ENCODE peak calls at places on chromosomes 16 and 17, in four cellular contexts. One of them, this sample, is unnamed.

GRCh38 chr17:57165754-57166153 is 80.7 kb downstream of the AKAP1 start:
- DNase-seq in substantia nigra: no peak
- DNase-seq in small intestine: no peak
- DNase-seq in Daoy: no peak
- DNase-seq in this sample: no peak

GRCh38 chr17:20302191-20302917 is 165.0 kb downstream of the LGALS9B start:
- DNase-seq in substantia nigra: no peak
- DNase-seq in small intestine: no peak
- DNase-seq in Daoy: no peak
- DNase-seq in this sample: no peak

GRCh38 chr17:70098030-70098429 is 23.0 kb downstream of the KCNJ16 start:
- DNase-seq in substantia nigra: no peak
- DNase-seq in small intestine: no peak
- DNase-seq in Daoy: no peak
- DNase-seq in this sample: no peak

GRCh38 chr17:42659079-42659931 is at the start of gene TUBG2:
- DNase-seq in substantia nigra: peak
- DNase-seq in small intestine: peak
- DNase-seq in Daoy: peak
- DNase-seq in this sample: peak

GRCh38 chr17:17071531-17072360 is 29.5 kb downstream of the MPRIP start:
- DNase-seq in substantia nigra: no peak
- DNase-seq in small intestine: no peak
- DNase-seq in Daoy: peak
- DNase-seq in this sample: no peak

GRCh38 chr17:14942511-14943185 is 322.5 kb downstream of the PMP22 start:
- DNase-seq in substantia nigra: no peak
- DNase-seq in small intestine: no peak
- DNase-seq in Daoy: peak
- DNase-seq in this sample: no peak

GRCh38 chr17:80991645-80992076 is at the start of gene CHMP6:
- DNase-seq in substantia nigra: peak
- DNase-seq in small intestine: peak
- DNase-seq in Daoy: peak
- DNase-seq in this sample: peak

GRCh38 chr17:7063518-7064094 is 16.4 kb downstream of the CLEC10A start:
- DNase-seq in substantia nigra: no peak
- DNase-seq in small intestine: no peak
- DNase-seq in Daoy: no peak
- DNase-seq in this sample: no peak

GRCh38 chr17:7548585-7549400 is at the start of gene TNFSF12:
- DNase-seq in substantia nigra: peak
- DNase-seq in small intestine: peak
- DNase-seq in Daoy: peak
- DNase-seq in this sample: no peak

GRCh38 chr16:11708421-11708820 is 34.2 kb downstream of the TXNDC11 start:
- DNase-seq in substantia nigra: no peak
- DNase-seq in small intestine: no peak
- DNase-seq in Daoy: no peak
- DNase-seq in this sample: no peak

GRCh38 chr16:17271687-17272086 is 199.1 kb downstream of the XYLT1 start:
- DNase-seq in substantia nigra: peak
- DNase-seq in small intestine: no peak
- DNase-seq in Daoy: no peak
- DNase-seq in this sample: no peak

GRCh38 chr17:30332057-30332542 is 1.8 kb downstream of the TMIGD1 start:
- DNase-seq in substantia nigra: no peak
- DNase-seq in small intestine: peak
- DNase-seq in Daoy: no peak
- DNase-seq in this sample: no peak

GRCh38 chr17:48568499-48569259 is 9.5 kb downstream of the HOXB4 start:
- DNase-seq in substantia nigra: no peak
- DNase-seq in small intestine: no peak
- DNase-seq in Daoy: no peak
- DNase-seq in this sample: no peak

GRCh38 chr16:79767597-79768280 is 167.2 kb upstream of the MAF start:
- DNase-seq in substantia nigra: no peak
- DNase-seq in small intestine: peak
- DNase-seq in Daoy: peak
- DNase-seq in this sample: no peak

GRCh38 chr17:34683390-34683789 is 104.0 kb downstream of the TMEM132E start:
- DNase-seq in substantia nigra: no peak
- DNase-seq in small intestine: no peak
- DNase-seq in Daoy: no peak
- DNase-seq in this sample: no peak

GRCh38 chr16:85947511-85948509 is 48.8 kb downstream of the IRF8 start:
- DNase-seq in substantia nigra: no peak
- DNase-seq in small intestine: peak
- DNase-seq in Daoy: no peak
- DNase-seq in this sample: no peak

GRCh38 chr16:82197540-82198240 is 27.7 kb upstream of the MPHOSPH6 start:
- DNase-seq in substantia nigra: no peak
- DNase-seq in small intestine: no peak
- DNase-seq in Daoy: no peak
- DNase-seq in this sample: no peak

GRCh38 chr17:7479389-7480192 is at the start of gene ZBTB4:
- DNase-seq in substantia nigra: peak
- DNase-seq in small intestine: peak
- DNase-seq in Daoy: peak
- DNase-seq in this sample: peak

GRCh38 chr17:55334285-55334684 is 69.5 kb downstream of the HLF start:
- DNase-seq in substantia nigra: no peak
- DNase-seq in small intestine: no peak
- DNase-seq in Daoy: peak
- DNase-seq in this sample: no peak

GRCh38 chr17:81867952-81868673 is 3.0 kb downstream of the ARHGDIA start:
- DNase-seq in substantia nigra: no peak
- DNase-seq in small intestine: no peak
- DNase-seq in Daoy: peak
- DNase-seq in this sample: no peak

GRCh38 chr16:4142268-4142667 is 26.0 kb upstream of the ADCY9 start:
- DNase-seq in substantia nigra: no peak
- DNase-seq in small intestine: no peak
- DNase-seq in Daoy: no peak
- DNase-seq in this sample: no peak

GRCh38 chr16:68331879-68332410 is 21.1 kb downstream of the PRMT7 start:
- DNase-seq in substantia nigra: no peak
- DNase-seq in small intestine: no peak
- DNase-seq in Daoy: no peak
- DNase-seq in this sample: no peak

GRCh38 chr16:71709231-71709781 is 15.2 kb downstream of the PHLPP2 start:
- DNase-seq in substantia nigra: no peak
- DNase-seq in small intestine: peak
- DNase-seq in Daoy: peak
- DNase-seq in this sample: no peak

GRCh38 chr17:33154869-33155455 is 138.1 kb downstream of the ASIC2 start:
- DNase-seq in substantia nigra: no peak
- DNase-seq in small intestine: no peak
- DNase-seq in Daoy: no peak
- DNase-seq in this sample: no peak

GRCh38 chr16:52573365-52574104 is 26.6 kb upstream of the TOX3 start:
- DNase-seq in substantia nigra: no peak
- DNase-seq in small intestine: peak
- DNase-seq in Daoy: no peak
- DNase-seq in this sample: no peak

GRCh38 chr17:76240461-76241204 is at the start of gene RNF157:
- DNase-seq in substantia nigra: peak
- DNase-seq in small intestine: peak
- DNase-seq in Daoy: peak
- DNase-seq in this sample: no peak

GRCh38 chr17:67779098-67779672 is 46.1 kb upstream of the BPTF start:
- DNase-seq in substantia nigra: no peak
- DNase-seq in small intestine: peak
- DNase-seq in Daoy: peak
- DNase-seq in this sample: no peak

GRCh38 chr17:37676115-37676925 is 33.1 kb upstream of the DDX52 start:
- DNase-seq in substantia nigra: no peak
- DNase-seq in small intestine: peak
- DNase-seq in Daoy: peak
- DNase-seq in this sample: no peak

GRCh38 chr17:82356845-82357355 is 2.1 kb upstream of the TEX19 start:
- DNase-seq in substantia nigra: no peak
- DNase-seq in small intestine: no peak
- DNase-seq in Daoy: no peak
- DNase-seq in this sample: no peak

GRCh38 chr17:74417178-74418045 is 14.5 kb upstream of the GPRC5C start:
- DNase-seq in substantia nigra: no peak
- DNase-seq in small intestine: peak
- DNase-seq in Daoy: peak
- DNase-seq in this sample: no peak

GRCh38 chr16:80924372-80924978 is 82.2 kb downstream of the CMC2 start:
- DNase-seq in substantia nigra: no peak
- DNase-seq in small intestine: peak
- DNase-seq in Daoy: peak
- DNase-seq in this sample: no peak

GRCh38 chr17:66135219-66135618 is 56.7 kb downstream of the CEP112 start:
- DNase-seq in substantia nigra: no peak
- DNase-seq in small intestine: no peak
- DNase-seq in Daoy: no peak
- DNase-seq in this sample: no peak

GRCh38 chr17:44942456-44942855 is 5.1 kb downstream of the KIF18B start:
- DNase-seq in substantia nigra: no peak
- DNase-seq in small intestine: no peak
- DNase-seq in Daoy: no peak
- DNase-seq in this sample: no peak

GRCh38 chr17:76368545-76368944 is 14.8 kb upstream of the PRPSAP1 start:
- DNase-seq in substantia nigra: no peak
- DNase-seq in small intestine: no peak
- DNase-seq in Daoy: peak
- DNase-seq in this sample: no peak

GRCh38 chr16:4378202-4378666 is 6.6 kb downstream of the VASN start:
- DNase-seq in substantia nigra: no peak
- DNase-seq in small intestine: no peak
- DNase-seq in Daoy: peak
- DNase-seq in this sample: no peak

GRCh38 chr16:72995151-72995881 is 52.6 kb downstream of the ZFHX3 start:
- DNase-seq in substantia nigra: no peak
- DNase-seq in small intestine: no peak
- DNase-seq in Daoy: peak
- DNase-seq in this sample: no peak